ENCODE peak calls at places on chromosomes 11 and 22, in four cellular contexts. One of them, this sample, is unnamed.

GRCh38 chr22:49733631-49734030 is 94.0 kb downstream of the BRD1 start:
- DNase-seq in breast epithelium: no peak
- DNase-seq in RWPE1: no peak
- DNase-seq in cardiac fibroblast: no peak
- DNase-seq in this sample: no peak

GRCh38 chr11:75812542-75813040 is 2.4 kb upstream of the UVRAG start:
- DNase-seq in RWPE1: no peak
- DNase-seq in cardiac fibroblast: no peak
- DNase-seq in breast epithelium: no peak
- DNase-seq in this sample: no peak

GRCh38 chr11:14070866-14071265 is 108.3 kb downstream of the SPON1 start:
- DNase-seq in cardiac fibroblast: peak; percentile 25
- DNase-seq in breast epithelium: no peak
- DNase-seq in RWPE1: no peak
- DNase-seq in this sample: no peak

GRCh38 chr22:36868546-36868945 is 7.7 kb downstream of the NCF4 start:
- DNase-seq in RWPE1: no peak
- DNase-seq in cardiac fibroblast: no peak
- DNase-seq in breast epithelium: no peak
- DNase-seq in this sample: no peak

GRCh38 chr22:45223304-45224117 is 17.2 kb downstream of the KIAA0930 start:
- DNase-seq in breast epithelium: no peak
- DNase-seq in RWPE1: no peak
- DNase-seq in cardiac fibroblast: no peak
- DNase-seq in this sample: no peak

GRCh38 chr11:2657697-2658284 is 42.0 kb downstream of the KCNQ1OT1 start:
- DNase-seq in RWPE1: no peak
- DNase-seq in cardiac fibroblast: no peak
- DNase-seq in breast epithelium: no peak
- DNase-seq in this sample: no peak

GRCh38 chr22:29154364-29155048 is 51.2 kb upstream of the EMID1 start:
- DNase-seq in cardiac fibroblast: peak; percentile 73
- DNase-seq in breast epithelium: peak; percentile 79
- DNase-seq in RWPE1: peak; percentile 50
- DNase-seq in this sample: peak; percentile 36

GRCh38 chr11:34067383-34068065 is 16.0 kb downstream of the CAPRIN1 start:
- DNase-seq in RWPE1: no peak
- DNase-seq in cardiac fibroblast: no peak
- DNase-seq in breast epithelium: no peak
- DNase-seq in this sample: no peak

GRCh38 chr22:29004647-29005371 is 56.8 kb downstream of the C22orf31 start:
- DNase-seq in RWPE1: no peak
- DNase-seq in breast epithelium: no peak
- DNase-seq in cardiac fibroblast: no peak
- DNase-seq in this sample: peak; percentile 5

GRCh38 chr22:46001426-46002106 is 24.6 kb upstream of the WNT7B start:
- DNase-seq in cardiac fibroblast: no peak
- DNase-seq in breast epithelium: no peak
- DNase-seq in RWPE1: no peak
- DNase-seq in this sample: no peak

GRCh38 chr22:41910599-41911291 is 4.1 kb downstream of the SHISA8 start:
- DNase-seq in cardiac fibroblast: peak; percentile 25
- DNase-seq in RWPE1: no peak
- DNase-seq in breast epithelium: no peak
- DNase-seq in this sample: no peak

GRCh38 chr11:123458501-123458900 is 28.4 kb downstream of the GRAMD1B start:
- DNase-seq in RWPE1: no peak
- DNase-seq in cardiac fibroblast: no peak
- DNase-seq in breast epithelium: no peak
- DNase-seq in this sample: no peak

GRCh38 chr22:48309115-48309705 is 1518.5 kb downstream of the BRD1 start:
- DNase-seq in breast epithelium: no peak
- DNase-seq in RWPE1: no peak
- DNase-seq in cardiac fibroblast: no peak
- DNase-seq in this sample: no peak

GRCh38 chr22:48307941-48308340 is 1519.7 kb downstream of the BRD1 start:
- DNase-seq in breast epithelium: no peak
- DNase-seq in RWPE1: no peak
- DNase-seq in cardiac fibroblast: no peak
- DNase-seq in this sample: no peak

GRCh38 chr22:48305726-48306235 is 1521.9 kb downstream of the BRD1 start:
- DNase-seq in breast epithelium: no peak
- DNase-seq in cardiac fibroblast: no peak
- DNase-seq in RWPE1: no peak
- DNase-seq in this sample: no peak

GRCh38 chr22:48306284-48306683 is 1521.4 kb downstream of the BRD1 start:
- DNase-seq in RWPE1: no peak
- DNase-seq in breast epithelium: no peak
- DNase-seq in cardiac fibroblast: no peak
- DNase-seq in this sample: no peak

GRCh38 chr22:48306785-48307570 is 1520.7 kb downstream of the BRD1 start:
- DNase-seq in cardiac fibroblast: no peak
- DNase-seq in breast epithelium: no peak
- DNase-seq in RWPE1: no peak
- DNase-seq in this sample: no peak
- TF ChIP-seq CTCF in cardiac fibroblast: no peak
- TF ChIP-seq CTCF in breast epithelium: no peak
- TF ChIP-seq CTCF in RWPE1: no peak
- TF ChIP-seq CTCF in this sample: no peak

GRCh38 chr11:133966147-133966546 is 9.4 kb upstream of the IGSF9B start:
- DNase-seq in RWPE1: no peak
- DNase-seq in breast epithelium: no peak
- DNase-seq in cardiac fibroblast: no peak
- DNase-seq in this sample: no peak

GRCh38 chr11:133966924-133967598 is 10.3 kb upstream of the IGSF9B start:
- DNase-seq in RWPE1: no peak
- DNase-seq in breast epithelium: no peak
- DNase-seq in cardiac fibroblast: no peak
- DNase-seq in this sample: no peak

GRCh38 chr11:133967599-133968238 is 11.0 kb upstream of the IGSF9B start:
- DNase-seq in breast epithelium: no peak
- DNase-seq in RWPE1: no peak
- DNase-seq in cardiac fibroblast: no peak
- DNase-seq in this sample: no peak

GRCh38 chr11:133969072-133969471 is 12.3 kb upstream of the IGSF9B start:
- DNase-seq in RWPE1: no peak
- DNase-seq in breast epithelium: no peak
- DNase-seq in cardiac fibroblast: no peak
- DNase-seq in this sample: no peak

DNA sequence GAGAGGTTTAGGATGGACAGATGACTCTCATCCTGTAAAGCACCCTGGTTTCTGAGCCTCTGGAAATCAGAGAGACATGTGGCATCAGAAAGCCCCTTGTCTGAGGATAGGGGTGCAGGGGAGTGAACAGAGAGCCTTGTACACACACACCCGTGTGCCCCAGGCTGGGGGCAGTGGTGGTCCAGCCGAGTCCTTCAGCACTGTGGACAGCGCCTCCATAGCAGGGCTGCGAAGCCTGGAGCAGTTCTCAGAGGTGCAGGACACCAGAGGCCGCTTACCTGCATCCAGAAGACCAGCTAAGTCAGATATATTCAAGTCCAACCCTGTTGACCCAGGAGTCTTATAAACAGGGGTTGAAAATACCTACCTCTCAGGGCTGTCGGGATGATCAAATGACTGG is 11.5 kb upstream of the IGSF9B start:
- DNase-seq in RWPE1: no peak
- DNase-seq in breast epithelium: no peak
- DNase-seq in cardiac fibroblast: no peak
- DNase-seq in this sample: no peak
- TF ChIP-seq CTCF in RWPE1: no peak
- TF ChIP-seq CTCF in breast epithelium: no peak
- TF ChIP-seq CTCF in cardiac fibroblast: no peak
- TF ChIP-seq CTCF in this sample: no peak

GRCh38 chr11:102831128-102831708 is 12.2 kb downstream of the MMP3 start:
- DNase-seq in RWPE1: no peak
- DNase-seq in breast epithelium: no peak
- DNase-seq in cardiac fibroblast: peak; percentile 13
- DNase-seq in this sample: no peak
- TF ChIP-seq CTCF in RWPE1: peak; percentile 41
- TF ChIP-seq CTCF in breast epithelium: peak; percentile 13
- TF ChIP-seq CTCF in cardiac fibroblast: peak; percentile 47
- TF ChIP-seq CTCF in this sample: peak; percentile 42

GRCh38 chr11:70948416-70948815 is 304.0 kb downstream of the SHANK2 start:
- DNase-seq in RWPE1: no peak
- DNase-seq in cardiac fibroblast: no peak
- DNase-seq in breast epithelium: no peak
- DNase-seq in this sample: no peak

GRCh38 chr11:70944636-70945035 is 307.7 kb downstream of the SHANK2 start:
- DNase-seq in breast epithelium: no peak
- DNase-seq in RWPE1: no peak
- DNase-seq in cardiac fibroblast: no peak
- DNase-seq in this sample: no peak

GRCh38 chr11:70944141-70944540 is 308.2 kb downstream of the SHANK2 start:
- DNase-seq in breast epithelium: no peak
- DNase-seq in RWPE1: no peak
- DNase-seq in cardiac fibroblast: no peak
- DNase-seq in this sample: no peak

DNA sequence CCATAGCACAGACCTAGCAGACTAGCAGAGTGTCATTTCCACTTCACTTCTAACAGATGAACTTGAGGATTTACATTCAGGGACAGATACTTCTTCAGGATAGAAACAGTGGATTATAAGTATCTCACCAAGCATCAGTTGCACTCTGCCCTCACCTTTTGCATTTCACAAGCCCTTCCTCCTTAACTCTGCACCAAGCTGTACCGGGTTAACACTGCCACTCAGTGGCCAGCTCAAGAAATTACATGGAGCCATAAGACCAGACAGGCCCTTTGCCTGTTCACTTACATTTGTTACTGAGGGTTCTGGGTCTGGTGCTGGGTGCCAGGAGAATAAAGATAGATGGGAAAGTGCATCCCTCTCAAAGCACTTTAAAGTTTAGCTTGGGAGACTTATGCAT is 309.8 kb downstream of the SHANK2 start:
- DNase-seq in RWPE1: no peak
- DNase-seq in cardiac fibroblast: no peak
- DNase-seq in breast epithelium: no peak
- DNase-seq in this sample: no peak
- TF ChIP-seq CTCF in RWPE1: no peak
- TF ChIP-seq CTCF in cardiac fibroblast: peak; percentile 20
- TF ChIP-seq CTCF in breast epithelium: no peak
- TF ChIP-seq CTCF in this sample: peak; percentile 36

DNA sequence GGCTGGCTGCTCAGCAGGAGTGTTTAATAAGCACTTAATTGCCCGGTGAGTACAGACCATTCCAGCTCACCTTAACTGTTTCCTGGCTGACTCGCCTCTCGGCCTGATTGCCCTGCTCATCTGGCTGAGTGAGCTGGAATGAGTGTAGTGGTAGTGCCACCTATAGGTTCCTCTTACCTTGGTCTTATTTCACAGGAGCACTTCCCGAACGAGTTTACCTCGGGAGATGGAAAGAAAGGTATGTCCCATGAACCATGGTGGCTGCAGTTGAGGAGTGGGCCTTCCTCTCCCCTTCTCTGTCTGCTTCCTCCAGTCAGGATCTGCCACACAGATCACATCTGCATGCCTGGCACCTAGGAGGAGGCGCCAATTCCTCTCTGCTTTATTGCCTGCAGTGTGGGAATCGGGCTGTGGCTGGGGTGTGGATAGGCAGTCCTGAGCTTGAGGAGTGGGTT is 26.7 kb downstream of the UPB1 start:
- DNase-seq in RWPE1: peak; percentile 88
- DNase-seq in breast epithelium: no peak
- DNase-seq in cardiac fibroblast: peak; percentile 71
- DNase-seq in this sample: peak; percentile 87
- TF ChIP-seq CTCF in RWPE1: peak; percentile 70
- TF ChIP-seq CTCF in breast epithelium: peak; percentile 35
- TF ChIP-seq CTCF in cardiac fibroblast: peak; percentile 60
- TF ChIP-seq CTCF in this sample: peak; percentile 76

GRCh38 chr22:23895599-23896144 is 1.5 kb downstream of the MIF start:
- DNase-seq in RWPE1: no peak
- DNase-seq in cardiac fibroblast: no peak
- DNase-seq in breast epithelium: no peak
- DNase-seq in this sample: no peak
- TF ChIP-seq CTCF in RWPE1: no peak
- TF ChIP-seq CTCF in cardiac fibroblast: no peak
- TF ChIP-seq CTCF in breast epithelium: no peak
- TF ChIP-seq CTCF in this sample: no peak

GRCh38 chr11:117238221-117238620 is 5.8 kb downstream of the RNF214 start:
- DNase-seq in RWPE1: no peak
- DNase-seq in breast epithelium: no peak
- DNase-seq in cardiac fibroblast: no peak
- DNase-seq in this sample: no peak

GRCh38 chr11:117239295-117239694 is 6.8 kb downstream of the RNF214 start:
- DNase-seq in breast epithelium: no peak
- DNase-seq in RWPE1: peak; percentile 78
- DNase-seq in cardiac fibroblast: peak; percentile 90
- DNase-seq in this sample: peak; percentile 81
- TF ChIP-seq CTCF in breast epithelium: no peak
- TF ChIP-seq CTCF in RWPE1: no peak
- TF ChIP-seq CTCF in cardiac fibroblast: peak; percentile 66
- TF ChIP-seq CTCF in this sample: peak; percentile 20

DNA sequence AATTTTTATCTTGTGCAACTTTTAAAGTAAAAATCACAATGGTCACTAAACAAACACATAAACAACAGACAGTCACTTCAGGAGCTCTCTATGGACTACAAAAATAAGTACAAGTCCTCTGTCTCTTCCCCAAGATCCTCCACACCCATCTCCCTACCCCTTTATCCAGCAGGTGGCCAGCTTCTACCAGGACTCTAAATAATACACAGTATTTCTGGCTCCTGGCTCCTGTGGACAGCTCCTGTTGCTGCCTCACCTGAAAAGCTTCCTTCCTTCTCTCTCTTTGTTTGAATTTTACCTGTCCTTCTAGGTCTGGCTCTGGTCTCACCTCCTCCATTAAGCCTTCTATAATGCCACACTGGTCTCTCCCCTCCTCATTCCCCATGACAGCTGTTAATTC is 86.1 kb downstream of the CLPB start:
- DNase-seq in RWPE1: no peak
- DNase-seq in cardiac fibroblast: no peak
- DNase-seq in breast epithelium: no peak
- DNase-seq in this sample: no peak
- TF ChIP-seq CTCF in RWPE1: no peak
- TF ChIP-seq CTCF in cardiac fibroblast: no peak
- TF ChIP-seq CTCF in breast epithelium: no peak
- TF ChIP-seq CTCF in this sample: no peak